ENCODE peak calls at places on chromosomes 3 and 15, in nine cellular contexts. O, R, X, Z, H, M, S, Y and U are unnamed samples.

GRCh38 chr3:25044762-25045161 is 383.3 kb upstream of the RARB start:
- DNase-seq in O (no peak), R (no peak), X (no peak), Z (no peak), H (no peak), M (no peak), S (no peak), Y (no peak), U (no peak)

GRCh38 chr3:150737874-150738679 is 24.9 kb downstream of the SIAH2 start:
- DNase-seq in O (no peak), R (no peak), X (no peak), Z (peak), H (no peak), M (no peak), S (no peak), Y (no peak), U (no peak)

GRCh38 chr3:8441969-8442559 is 59.6 kb upstream of the LMCD1 start:
- DNase-seq in O (no peak), R (no peak), X (no peak), Z (peak), H (no peak), M (peak), S (peak), Y (peak), U (no peak)

GRCh38 chr15:69074011-69074842 is 59.7 kb downstream of the NOX5 start:
- DNase-seq in O (peak), R (no peak), X (no peak), Z (peak), H (no peak), M (peak), S (peak), Y (no peak), U (peak)

GRCh38 chr15:78070049-78070698 is 7.3 kb downstream of the TBC1D2B start:
- DNase-seq in O (no peak), R (no peak), X (peak), Z (no peak), H (no peak), M (no peak), S (no peak), Y (peak), U (no peak)

GRCh38 chr3:120855665-120856437 is 52.2 kb upstream of the STXBP5L start:
- DNase-seq in O (peak), R (peak), X (no peak), Z (peak), H (no peak), M (no peak), S (peak), Y (no peak), U (no peak)

GRCh38 chr15:64112904-64113303 is 17.1 kb downstream of the SNX1 start:
- DNase-seq in O (no peak), R (no peak), X (no peak), Z (peak), H (no peak), M (no peak), S (no peak), Y (no peak), U (no peak)

GRCh38 chr3:48826451-48826850 is 21.2 kb downstream of the PRKAR2A start:
- DNase-seq in O (no peak), R (no peak), X (no peak), Z (peak), H (no peak), M (no peak), S (no peak), Y (no peak), U (no peak)

GRCh38 chr15:31098491-31098917 is 3.0 kb downstream of the TRPM1 start:
- DNase-seq in O (no peak), R (no peak), X (no peak), Z (no peak), H (no peak), M (no peak), S (no peak), Y (no peak), U (no peak)

GRCh38 chr3:195856410-195857084 is 44.8 kb upstream of the MUC4 start:
- DNase-seq in O (no peak), R (no peak), X (no peak), Z (no peak), H (no peak), M (no peak), S (no peak), Y (no peak), U (no peak)

GRCh38 chr3:122589297-122589696 is 11.8 kb downstream of the PARP15 start:
- DNase-seq in O (no peak), R (no peak), X (no peak), Z (no peak), H (no peak), M (no peak), S (no peak), Y (peak), U (no peak)

GRCh38 chr15:90558182-90558581 is 28.5 kb downstream of the CRTC3 start:
- DNase-seq in O (no peak), R (no peak), X (no peak), Z (peak), H (no peak), M (no peak), S (no peak), Y (no peak), U (no peak)

GRCh38 chr3:187678869-187679268 is 8.7 kb upstream of the SST start:
- DNase-seq in O (no peak), R (no peak), X (no peak), Z (peak), H (no peak), M (peak), S (peak), Y (peak), U (peak)

GRCh38 chr15:30038667-30039523 is 43.9 kb upstream of the GOLGA8J start:
- DNase-seq in O (no peak), R (no peak), X (no peak), Z (peak), H (no peak), M (peak), S (no peak), Y (no peak), U (no peak)

GRCh38 chr3:23740517-23741402 is 65.0 kb upstream of the UBE2E1 start:
- DNase-seq in O (no peak), R (no peak), X (no peak), Z (peak), H (no peak), M (no peak), S (no peak), Y (peak), U (no peak)

GRCh38 chr3:102936511-102936910 is 501.7 kb downstream of the ZPLD1 start:
- DNase-seq in O (no peak), R (no peak), X (no peak), Z (no peak), H (no peak), M (no peak), S (no peak), Y (no peak), U (no peak)

GRCh38 chr15:59376735-59377134 is 4.1 kb upstream of the MYO1E start:
- DNase-seq in O (no peak), R (no peak), X (no peak), Z (peak), H (no peak), M (no peak), S (no peak), Y (peak), U (no peak)

GRCh38 chr3:12900885-12901411 is 59.6 kb upstream of the RPL32 start:
- DNase-seq in O (no peak), R (no peak), X (no peak), Z (no peak), H (no peak), M (no peak), S (no peak), Y (no peak), U (no peak)

GRCh38 chr3:15305366-15305844 is 27.0 kb downstream of the SH3BP5 start:
- DNase-seq in O (no peak), R (no peak), X (no peak), Z (peak), H (no peak), M (no peak), S (no peak), Y (no peak), U (no peak)

GRCh38 chr15:85379403-85380131 is 836 bp upstream of the AKAP13 start:
- DNase-seq in O (no peak), R (no peak), X (peak), Z (no peak), H (peak), M (no peak), S (no peak), Y (peak), U (no peak)

GRCh38 chr3:9703240-9703639 is 393 bp upstream of the CPNE9 start:
- DNase-seq in O (no peak), R (no peak), X (no peak), Z (no peak), H (no peak), M (no peak), S (no peak), Y (no peak), U (no peak)

GRCh38 chr3:45012577-45012976 is 13.5 kb upstream of the CLEC3B start:
- DNase-seq in O (no peak), R (no peak), X (no peak), Z (no peak), H (no peak), M (no peak), S (no peak), Y (no peak), U (no peak)

GRCh38 chr3:51975857-51976549 is 1.1 kb downstream of the ABHD14A start:
- DNase-seq in O (peak), R (no peak), X (no peak), Z (peak), H (no peak), M (no peak), S (peak), Y (peak), U (no peak)

GRCh38 chr3:73508330-73508954 is 116.3 kb downstream of the PDZRN3 start:
- DNase-seq in O (no peak), R (no peak), X (no peak), Z (peak), H (no peak), M (peak), S (peak), Y (peak), U (peak)

GRCh38 chr3:113354307-113354706 is 87.0 kb downstream of the CFAP44 start:
- DNase-seq in O (no peak), R (no peak), X (no peak), Z (no peak), H (no peak), M (no peak), S (no peak), Y (no peak), U (no peak)

GRCh38 chr15:49906976-49907375 is 212.1 kb downstream of the ATP8B4 start:
- DNase-seq in O (no peak), R (no peak), X (no peak), Z (no peak), H (no peak), M (no peak), S (no peak), Y (no peak), U (no peak)

GRCh38 chr3:170707899-170708298 is 122.0 kb upstream of the SLC7A14 start:
- DNase-seq in O (no peak), R (no peak), X (no peak), Z (no peak), H (no peak), M (no peak), S (no peak), Y (no peak), U (no peak)

GRCh38 chr15:52143862-52144261 is 31.3 kb upstream of the BCL2L10 start:
- DNase-seq in O (no peak), R (peak), X (no peak), Z (peak), H (no peak), M (no peak), S (no peak), Y (no peak), U (no peak)

GRCh38 chr3:8775602-8776001 is 6.2 kb upstream of the OXTR start:
- DNase-seq in O (no peak), R (no peak), X (no peak), Z (no peak), H (no peak), M (no peak), S (no peak), Y (no peak), U (no peak)

GRCh38 chr15:65470866-65471265 is 46.6 kb downstream of the DPP8 start:
- DNase-seq in O (no peak), R (no peak), X (no peak), Z (no peak), H (no peak), M (no peak), S (no peak), Y (no peak), U (no peak)

GRCh38 chr3:12142476-12142875 is 16.2 kb downstream of the TIMP4 start:
- DNase-seq in O (no peak), R (no peak), X (no peak), Z (no peak), H (no peak), M (no peak), S (no peak), Y (no peak), U (no peak)

GRCh38 chr15:75646112-75646943 is 1.4 kb upstream of the SNX33 start:
- DNase-seq in O (no peak), R (no peak), X (no peak), Z (no peak), H (no peak), M (no peak), S (no peak), Y (no peak), U (no peak)

GRCh38 chr15:68816795-68817303 is 3.8 kb downstream of the ANP32A start:
- DNase-seq in O (no peak), R (no peak), X (no peak), Z (peak), H (no peak), M (no peak), S (no peak), Y (peak), U (no peak)

GRCh38 chr3:186974824-186975281 is 44.5 kb downstream of the ST6GAL1 start:
- DNase-seq in O (peak), R (no peak), X (no peak), Z (no peak), H (no peak), M (no peak), S (no peak), Y (no peak), U (no peak)

GRCh38 chr3:37768107-37768809 is 93.4 kb upstream of the CTDSPL start:
- DNase-seq in O (no peak), R (no peak), X (no peak), Z (peak), H (no peak), M (peak), S (peak), Y (no peak), U (peak)

GRCh38 chr15:25481208-25481862 is 42.5 kb upstream of the UBE3A start:
- DNase-seq in O (no peak), R (no peak), X (no peak), Z (no peak), H (no peak), M (peak), S (peak), Y (no peak), U (peak)

GRCh38 chr3:10581251-10581650 is 75.9 kb upstream of the ATP2B2 start:
- DNase-seq in O (no peak), R (no peak), X (no peak), Z (peak), H (no peak), M (no peak), S (no peak), Y (no peak), U (no peak)